ENCODE peak calls at places on chromosome 13, in seven cellular contexts. O is tibial nerve, A is heart right ventricle, Q is body of pancreas, G is HepG2, J is lung, I is A549. W is an unnamed sample. For H3K4me1, the result is how much of the 10 kb centered on the place peaks cover.

GRCh38 chr13:98390086-98390697 is 186.7 kb downstream of the STK24 start:
- DNase-seq in J (no peak), G (no peak), O (no peak), I (no peak), Q (no peak), A (peak), W (no peak)

GRCh38 chr13:94431569-94431968 is 47.9 kb downstream of the DCT start:
- DNase-seq in I (peak), A (no peak), Q (no peak), O (no peak), G (no peak), J (no peak), W (no peak)

GRCh38 chr13:84208251-84208650 is 326.0 kb upstream of the SLITRK1 start:
- DNase-seq in J (no peak), O (no peak), A (no peak), G (no peak), I (no peak), Q (no peak), W (no peak)

GRCh38 chr13:89827552-89827951 is 1519.9 kb upstream of the MIR17HG start:
- DNase-seq in I (no peak), G (no peak), O (no peak), J (no peak), A (no peak), Q (no peak), W (no peak)

GRCh38 chr13:80173224-80173623 is 167.7 kb downstream of the SPRY2 start:
- DNase-seq in A (peak), G (no peak), J (no peak), I (no peak), O (peak), Q (no peak), W (no peak)

GRCh38 chr13:28820099-28821051 is at the start of gene MTUS2:
- DNase-seq in O (no peak), A (no peak), I (no peak), G (no peak), Q (no peak), J (no peak), W (no peak)

GRCh38 chr13:29457299-29457698 is 138.2 kb downstream of the SLC7A1 start:
- DNase-seq in Q (no peak), O (no peak), G (no peak), A (no peak), J (no peak), I (peak), W (no peak)

GRCh38 chr13:110322126-110322827 is 15.2 kb downstream of the COL4A2 start:
- DNase-seq in J (no peak), O (no peak), I (no peak), A (no peak), Q (no peak), G (no peak), W (no peak)

GRCh38 chr13:110684388-110685056 is 21.4 kb downstream of the CARS2 start:
- DNase-seq in I (no peak), O (no peak), A (no peak), Q (no peak), J (no peak), G (peak), W (no peak)

GRCh38 chr13:113291997-113292862 is 4.8 kb upstream of the LAMP1 start:
- DNase-seq in Q (no peak), A (no peak), J (no peak), O (no peak), I (no peak), G (no peak), W (peak)

GRCh38 chr13:28412981-28413380 is 81.9 kb downstream of the FLT1 start:
- DNase-seq in A (peak), G (no peak), Q (no peak), J (no peak), O (no peak), I (no peak), W (peak)

GRCh38 chr13:86572115-86572514 is 772.9 kb upstream of the SLITRK6 start:
- DNase-seq in G (no peak), O (no peak), Q (no peak), A (no peak), J (no peak), I (no peak), W (no peak)

GRCh38 chr13:66207610-66208009 is 1022.5 kb downstream of the PCDH9 start:
- DNase-seq in O (no peak), I (no peak), A (no peak), Q (no peak), J (no peak), G (no peak), W (no peak)

GRCh38 chr13:44259045-44260042 is 114.3 kb upstream of the SERP2 start:
- DNase-seq in G (no peak), Q (no peak), J (peak), I (peak), O (peak), A (no peak), W (no peak)

GRCh38 chr13:20118268-20119140 is 42.3 kb downstream of the GJA3 start:
- DNase-seq in G (no peak), A (peak), O (peak), Q (peak), I (peak), J (peak), W (peak)

GRCh38 chr13:110841846-110842245 is 73.0 kb downstream of the ANKRD10 start:
- DNase-seq in O (no peak), J (no peak), Q (no peak), I (no peak), G (no peak), A (no peak), W (no peak)

GRCh38 chr13:94646904-94647303 is 45.2 kb downstream of the GPR180 start:
- DNase-seq in I (no peak), O (no peak), G (no peak), J (no peak), Q (no peak), A (no peak), W (no peak)

GRCh38 chr13:39269411-39269810 is 231.2 kb downstream of the NHLRC3 start:
- DNase-seq in G (no peak), A (no peak), Q (no peak), I (no peak), J (no peak), O (no peak), W (no peak)

GRCh38 chr13:95644611-95645052 is at the start of gene DZIP1:
- DNase-seq in J (peak), Q (peak), O (peak), I (peak), G (peak), A (peak), W (peak)

GRCh38 chr13:82634946-82635345 is 1247.3 kb downstream of the SLITRK1 start:
- DNase-seq in J (no peak), G (no peak), I (no peak), Q (no peak), O (no peak), A (no peak), W (no peak)

GRCh38 chr13:78060966-78061365 is 142.3 kb upstream of the EDNRB start:
- DNase-seq in J (no peak), O (no peak), G (no peak), A (no peak), Q (no peak), I (no peak), W (no peak)

GRCh38 chr13:71412231-71412630 is 454.8 kb downstream of the DACH1 start:
- DNase-seq in A (no peak), O (no peak), J (no peak), Q (no peak), G (no peak), I (no peak), W (no peak)

GRCh38 chr13:62920181-62920580 is 1504.5 kb upstream of the PCDH20 start:
- DNase-seq in J (no peak), Q (no peak), G (no peak), O (no peak), A (no peak), I (no peak), W (no peak)

GRCh38 chr13:113918580-113918979 is 54.7 kb upstream of the GAS6 start:
- DNase-seq in A (no peak), J (peak), O (no peak), Q (no peak), I (no peak), G (no peak), W (no peak)

GRCh38 chr13:32011971-32012370 is 19.6 kb upstream of the FRY start:
- DNase-seq in A (no peak), I (no peak), J (no peak), G (no peak), Q (no peak), O (no peak), W (no peak)

GRCh38 chr13:24053505-24054251 is 106.8 kb upstream of the SPATA13 start:
- DNase-seq in A (peak), J (peak), G (peak), Q (peak), I (peak), O (no peak), W (peak)

GRCh38 chr13:74009100-74009668 is 125.0 kb downstream of the KLF12 start:
- DNase-seq in G (no peak), A (no peak), J (no peak), O (no peak), Q (no peak), I (no peak), W (no peak)

GRCh38 chr13:105972811-105973590 is 562.5 kb downstream of the EFNB2 start:
- DNase-seq in A (no peak), O (no peak), I (no peak), G (no peak), J (no peak), Q (no peak), W (no peak)

GRCh38 chr13:38415233-38415632 is 65.6 kb downstream of the UFM1 start:
- DNase-seq in A (peak), Q (no peak), I (no peak), G (no peak), J (no peak), O (no peak), W (peak)

GRCh38 chr13:96020155-96020575 is 33.0 kb downstream of the UGGT2 start:
- DNase-seq in O (peak), A (peak), G (peak), J (no peak), Q (peak), I (peak), W (no peak)

GRCh38 chr13:111114362-111115050 is 604 bp upstream of the ARHGEF7 start:
- DNase-seq in O (peak), Q (no peak), G (no peak), J (no peak), I (no peak), A (peak), W (peak)

DNA sequence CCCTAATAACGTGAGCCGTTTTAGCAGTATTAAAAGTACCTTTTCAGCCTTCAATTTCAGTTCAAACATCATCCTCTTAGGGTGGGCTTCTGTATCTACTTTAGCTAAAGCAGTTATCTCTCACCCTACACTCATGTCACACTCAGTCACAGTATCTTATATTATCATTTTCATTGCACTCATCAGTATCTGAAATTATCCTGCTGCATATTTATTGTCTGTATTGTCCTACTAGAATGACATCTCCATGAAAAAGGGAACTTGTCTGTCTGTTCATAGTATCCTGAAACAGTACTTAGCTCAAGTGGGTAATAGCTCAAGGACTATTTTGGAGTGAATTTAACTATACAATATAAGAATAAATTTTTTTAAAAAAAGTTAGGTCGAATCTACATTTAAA is 19.9 kb upstream of the RFC3 start:
- DNase-seq in Q (no peak), A (no peak), O (no peak), J (no peak), G (no peak), I (no peak), W (no peak)
- H3K27ac ChIP-seq in Q (peak), A (peak), O (peak), J (no peak), G (no peak), I (no peak), W (peak)

DNA sequence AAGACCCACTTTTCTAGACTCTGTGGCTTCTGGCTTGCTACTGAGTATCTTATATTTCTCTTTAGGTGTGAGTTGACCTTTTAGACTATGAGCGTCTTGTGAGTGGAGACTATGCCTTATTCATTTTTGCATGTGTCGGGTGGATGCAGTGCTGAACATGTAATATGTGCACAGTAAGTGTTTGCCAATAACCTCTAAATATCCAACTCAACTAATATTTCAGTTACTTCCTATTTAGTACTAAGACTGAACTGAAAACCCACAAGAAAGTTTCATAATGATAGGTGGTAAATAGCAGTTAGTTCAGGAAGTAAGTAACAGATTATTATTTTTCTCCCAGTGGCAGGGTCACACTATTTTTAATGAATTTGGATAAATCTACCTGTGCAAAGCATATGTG is 269.3 kb downstream of the KCNRG start:
- DNase-seq in I (no peak), G (no peak), O (no peak), J (no peak), Q (no peak), A (no peak), W (no peak)
- H3K4me1 ChIP-seq in I (under half), G (half or more), O (under half), J (under half), Q (under half), A (under half), W (under half)

GRCh38 chr13:77028202-77028601 is 1.2 kb upstream of the FBXL3 start:
- DNase-seq in Q (no peak), J (no peak), O (no peak), A (peak), I (no peak), G (no peak), W (peak)
- H3K4me3 ChIP-seq in Q (no peak), J (no peak), O (peak), A (peak), I (no peak), G (no peak), W (peak)

DNA sequence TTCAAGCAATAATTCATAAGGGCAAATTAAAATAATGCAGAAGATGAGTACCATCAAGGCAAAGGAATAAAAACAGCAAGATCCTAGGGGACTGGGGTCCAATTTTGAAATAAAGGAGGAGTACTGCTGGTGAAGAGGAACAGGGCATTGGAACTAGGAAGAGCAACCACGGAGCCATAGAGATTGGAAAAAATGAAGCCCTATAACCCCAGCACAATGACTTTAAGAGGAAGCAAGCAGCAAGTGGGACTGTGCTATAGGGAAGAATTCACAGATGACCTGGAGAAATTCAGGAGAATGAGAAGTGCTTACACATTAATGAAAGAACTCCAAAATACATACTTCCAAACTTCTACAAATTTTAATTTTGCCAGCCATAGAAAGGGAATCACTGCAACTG is 44.9 kb upstream of the ITM2B start:
- DNase-seq in J (no peak), Q (no peak), O (no peak), G (no peak), A (no peak), I (no peak), W (no peak)
- H3K27ac ChIP-seq in J (no peak), Q (no peak), O (no peak), G (no peak), A (no peak), I (no peak), W (no peak)

GRCh38 chr13:40958655-40959054 is 60.5 kb downstream of the ELF1 start:
- DNase-seq in Q (no peak), I (no peak), A (no peak), J (no peak), O (no peak), G (no peak), W (no peak)

GRCh38 chr13:40963927-40964326 is 55.2 kb downstream of the ELF1 start:
- DNase-seq in G (no peak), J (no peak), A (no peak), Q (no peak), O (no peak), I (peak), W (no peak)

GRCh38 chr13:40961826-40962225 is 57.3 kb downstream of the ELF1 start:
- DNase-seq in I (no peak), O (no peak), A (no peak), G (no peak), J (no peak), Q (no peak), W (no peak)

GRCh38 chr13:40960721-40961120 is 58.4 kb downstream of the ELF1 start:
- DNase-seq in A (no peak), I (no peak), O (no peak), J (no peak), Q (no peak), G (no peak), W (no peak)

GRCh38 chr13:40961224-40961623 is 57.9 kb downstream of the ELF1 start:
- DNase-seq in I (no peak), G (no peak), J (no peak), A (no peak), O (no peak), Q (no peak), W (no peak)
- H3K4me1 ChIP-seq in I (under half), G (under half), J (under half), A (under half), O (half or more), Q (under half), W (under half)